ENCODE peak calls at places on chromosomes 6 and 20, in five cellular contexts. R, A, U, H and Q are unnamed samples.

GRCh38 chr6:32763417-32763816 is at the start of gene HLA-DQB2:
- DNase-seq in R (no peak), A (no peak), U (no peak), H (no peak), Q (no peak)

GRCh38 chr6:46746691-46747090 is at the start of gene ANKRD66:
- DNase-seq in R (no peak), A (no peak), U (no peak), H (no peak), Q (no peak)

GRCh38 chr20:1945134-1945618 is 48.7 kb downstream of the PDYN start:
- DNase-seq in R (no peak), A (no peak), U (peak; percentile 80), H (peak; percentile 88), Q (no peak)

GRCh38 chr6:53492860-53493634 is 51.9 kb downstream of the GCLC start:
- DNase-seq in R (no peak), A (peak; percentile 74), U (peak; percentile 29), H (peak; percentile 22), Q (no peak)

GRCh38 chr6:151832710-151833109 is 25.2 kb downstream of the ESR1 start:
- DNase-seq in R (no peak), A (no peak), U (no peak), H (no peak), Q (no peak)

GRCh38 chr6:46903175-46903574 is 18.6 kb downstream of the ADGRF5 start:
- DNase-seq in R (no peak), A (peak; percentile 45), U (no peak), H (no peak), Q (no peak)

GRCh38 chr6:106579281-106579680 is 50.0 kb downstream of the RTN4IP1 start:
- DNase-seq in R (no peak), A (no peak), U (no peak), H (no peak), Q (no peak)

GRCh38 chr20:44728835-44729342 is 13.7 kb downstream of the CCN5 start:
- DNase-seq in R (peak; percentile 74), A (peak; percentile 97), U (peak; percentile 46), H (no peak), Q (peak; percentile 79)

GRCh38 chr20:18057106-18057993 is at the start of gene OVOL2:
- DNase-seq in R (no peak), A (peak; percentile 66), U (no peak), H (peak; percentile 53), Q (no peak)

GRCh38 chr20:51563597-51564332 is 21.2 kb upstream of the NFATC2 start:
- DNase-seq in R (peak; percentile 57), A (peak; percentile 56), U (peak; percentile 64), H (peak; percentile 48), Q (no peak)

GRCh38 chr6:104855507-104855906 is 4.2 kb downstream of the HACE1 start:
- DNase-seq in R (peak; percentile 4), A (peak; percentile 37), U (no peak), H (no peak), Q (no peak)

GRCh38 chr6:46687619-46688097 is at the start of gene TDRD6:
- DNase-seq in R (no peak), A (no peak), U (no peak), H (no peak), Q (no peak)